ENCODE peak calls at places on chromosomes 6 and 20, in seven cellular contexts. F is CD4-positive, alpha-beta T cell; L is lower lobe of right lung; G is dorsolateral prefrontal cortex; T is Peyer's patch; H is activated CD8-positive, alpha-beta T cell treated with anti-CD3 and anti-CD28 coated beads for 36 hours; D is foreskin keratinocyte. U is an unnamed sample.
A peak's percentile ranks its signal among the peaks of the same experiment; 100 is the strongest.

GRCh38 chr6:37897321-37897720 is 77.8 kb downstream of the ZFAND3 start:
- DNase-seq in H (no peak), F (no peak), D (peak; percentile 44), T (no peak), L (no peak), G (no peak), U (no peak)

GRCh38 chr6:32113386-32114352 is 4.5 kb upstream of the TNXB start:
- DNase-seq in L (peak; percentile 79), G (peak; percentile 65), H (no peak), T (peak; percentile 33), F (no peak), D (no peak), U (no peak)

GRCh38 chr20:14406495-14406894 is 69.1 kb upstream of the FLRT3 start:
- DNase-seq in F (no peak), G (no peak), L (no peak), T (no peak), H (no peak), D (peak; percentile 84), U (no peak)

GRCh38 chr6:1381397-1382330 is 7.7 kb upstream of the FOXF2 start:
- DNase-seq in T (no peak), G (no peak), F (peak; percentile 33), D (no peak), H (peak; percentile 55), L (no peak), U (peak; percentile 64)

GRCh38 chr6:4220619-4221018 is 85.2 kb upstream of the ECI2 start:
- DNase-seq in L (no peak), F (no peak), T (no peak), G (no peak), D (no peak), H (no peak), U (no peak)

GRCh38 chr6:34339971-34340370 is 52.5 kb downstream of the NUDT3 start:
- DNase-seq in G (no peak), H (no peak), D (no peak), F (no peak), T (no peak), L (no peak), U (no peak)

GRCh38 chr6:4693566-4693965 is 82.6 kb upstream of the CDYL start:
- DNase-seq in F (no peak), L (no peak), G (no peak), T (no peak), D (no peak), H (no peak), U (no peak)

GRCh38 chr20:34564810-34565209 is 6.3 kb downstream of the MAP1LC3A start:
- DNase-seq in H (no peak), F (no peak), T (no peak), L (no peak), G (no peak), D (no peak), U (no peak)

GRCh38 chr6:162313922-162314660 is 413.5 kb downstream of the PRKN start:
- DNase-seq in L (no peak), T (no peak), H (no peak), G (no peak), F (no peak), D (no peak), U (no peak)

GRCh38 chr6:139925894-139926641 is 551.6 kb upstream of the CITED2 start:
- DNase-seq in H (no peak), G (no peak), L (no peak), T (no peak), F (no peak), D (no peak), U (no peak)

GRCh38 chr20:2240835-2241234 is 55.0 kb upstream of the TGM3 start:
- DNase-seq in T (no peak), F (no peak), L (no peak), G (no peak), H (no peak), D (no peak), U (no peak)

GRCh38 chr6:127111526-127111925 is 6.9 kb upstream of the RSPO3 start:
- DNase-seq in D (no peak), T (no peak), F (no peak), L (no peak), H (no peak), G (no peak), U (no peak)

GRCh38 chr6:16769131-16769985 is 8.1 kb upstream of the ATXN1 start:
- DNase-seq in F (peak; percentile 44), L (no peak), G (no peak), H (peak; percentile 86), T (peak; percentile 46), D (peak; percentile 90), U (no peak)

GRCh38 chr20:24660651-24661050 is 191.2 kb downstream of the SYNDIG1 start:
- DNase-seq in D (no peak), L (no peak), H (no peak), G (no peak), F (no peak), T (no peak), U (no peak)

GRCh38 chr6:167733740-167734661 is 92.7 kb upstream of the AFDN start:
- DNase-seq in G (no peak), H (no peak), L (no peak), T (no peak), D (no peak), F (no peak), U (no peak)

GRCh38 chr6:14002176-14002947 is 77.6 kb downstream of the RNF182 start:
- DNase-seq in T (no peak), H (no peak), G (no peak), F (no peak), L (no peak), D (no peak), U (no peak)
- TF ChIP-seq CTCF in T (no peak), H (no peak), G (no peak), F (no peak), L (no peak), D (peak; percentile 5), U (no peak)

GRCh38 chr20:18066421-18067333 is 9.0 kb upstream of the OVOL2 start:
- DNase-seq in G (no peak), F (no peak), L (no peak), H (no peak), T (no peak), D (no peak), U (no peak)
- TF ChIP-seq CTCF in G (no peak), F (no peak), L (no peak), H (no peak), T (no peak), D (peak; percentile 50), U (no peak)

GRCh38 chr6:96675617-96676016 is 112.7 kb downstream of the FHL5 start:
- DNase-seq in D (no peak), L (no peak), T (no peak), H (no peak), G (no peak), F (no peak), U (no peak)
- TF ChIP-seq CTCF in D (no peak), L (no peak), T (no peak), H (no peak), G (no peak), F (no peak), U (no peak)

GRCh38 chr6:12012566-12013367 is 655 bp downstream of the HIVEP1 start:
- DNase-seq in L (peak; percentile 74), F (peak; percentile 61), H (peak; percentile 89), T (peak; percentile 64), D (peak; percentile 74), G (peak; percentile 81), U (peak; percentile 62)
- TF ChIP-seq CTCF in L (no peak), F (no peak), H (no peak), T (no peak), D (no peak), G (no peak), U (no peak)

DNA sequence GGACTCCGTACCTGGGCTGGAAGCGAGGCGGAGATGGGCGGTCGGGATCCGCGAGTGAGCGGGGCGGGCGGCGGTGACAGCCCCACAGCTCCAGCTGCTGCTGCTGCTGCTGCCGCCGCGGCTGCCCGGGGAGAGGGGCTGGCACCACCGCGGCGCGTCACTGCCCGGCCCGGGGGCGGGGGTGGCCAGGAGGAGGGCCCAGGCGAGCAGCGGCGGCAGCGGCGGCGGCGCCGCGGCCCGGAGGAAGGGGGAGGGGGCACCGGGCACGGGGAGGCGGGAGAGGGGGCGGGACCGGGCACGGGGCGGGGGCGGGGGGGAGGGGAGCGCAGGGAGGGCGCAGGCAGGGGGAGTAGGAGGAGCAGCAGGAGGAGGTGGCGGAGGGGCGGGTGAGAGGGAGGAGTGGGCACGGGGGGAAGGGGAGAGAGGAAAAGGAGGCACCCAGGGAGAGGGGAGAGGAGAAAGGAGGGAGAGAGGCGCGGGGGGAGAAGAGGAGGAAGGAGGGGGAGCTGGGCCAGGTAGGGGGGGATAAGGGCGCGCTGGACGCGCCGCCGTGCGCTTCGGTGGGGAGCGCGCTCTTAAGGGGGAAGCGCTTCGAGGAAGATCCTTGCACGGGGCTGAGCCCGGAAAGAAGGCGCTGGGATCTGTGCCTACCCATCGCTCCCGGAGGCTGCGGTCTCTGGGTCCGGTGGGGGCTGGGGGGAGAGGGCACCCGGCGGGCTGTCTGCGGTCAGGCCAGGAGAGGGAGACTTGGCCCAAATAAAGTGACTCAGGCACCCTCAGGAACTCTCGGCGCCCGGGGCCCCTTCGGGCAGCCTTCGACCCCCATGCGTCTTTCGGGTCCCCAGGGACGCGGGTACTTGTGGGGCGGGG is 101.5 kb downstream of the NOL4L start:
- DNase-seq in L (peak; percentile 80), G (peak; percentile 69), D (no peak), F (peak; percentile 52), H (peak; percentile 68), T (peak; percentile 31), U (peak; percentile 42)
- TF ChIP-seq CTCF in L (no peak), G (no peak), D (no peak), F (no peak), H (no peak), T (peak; percentile 3), U (no peak)

GRCh38 chr20:59738851-59739250 is 134.5 kb downstream of the PHACTR3 start:
- DNase-seq in H (no peak), T (no peak), D (no peak), F (no peak), G (no peak), L (no peak), U (no peak)

GRCh38 chr20:59742351-59743095 is 138.2 kb downstream of the PHACTR3 start:
- DNase-seq in L (no peak), D (no peak), F (no peak), T (no peak), G (no peak), H (no peak), U (no peak)

GRCh38 chr20:59743308-59743707 is 139.0 kb downstream of the PHACTR3 start:
- DNase-seq in H (no peak), L (no peak), G (no peak), F (no peak), T (no peak), D (no peak), U (no peak)

GRCh38 chr20:59741073-59741472 is 136.7 kb downstream of the PHACTR3 start:
- DNase-seq in T (no peak), H (no peak), F (no peak), G (no peak), D (no peak), L (no peak), U (no peak)

GRCh38 chr20:59740621-59741020 is 136.3 kb downstream of the PHACTR3 start:
- DNase-seq in H (no peak), L (no peak), D (no peak), G (no peak), T (no peak), F (no peak), U (no peak)
- TF ChIP-seq CTCF in H (no peak), L (no peak), D (no peak), G (no peak), T (no peak), F (no peak), U (no peak)

U was measured in activated B cell treated with CpG ODN at 0.5 μM for 24 hours.